ENCODE peak calls at places on chromosomes 7 and 10, in nine cellular contexts. U, Y, G, M, Z, O, T, I and C are unnamed samples.

GRCh38 chr7:7881581-7881980 is 87.0 kb upstream of the GLCCI1 start:
- DNase-seq in Z (no peak), G (no peak), T (no peak), Y (no peak), O (no peak), U (no peak), M (no peak), I (no peak), C (no peak)

GRCh38 chr7:12074889-12075288 is 136.2 kb upstream of the TMEM106B start:
- DNase-seq in T (no peak), U (no peak), Z (no peak), G (no peak), M (no peak), Y (no peak), O (no peak), I (no peak), C (no peak)

GRCh38 chr7:44390701-44391100 is 65.3 kb upstream of the CAMK2B start:
- DNase-seq in Z (no peak), Y (no peak), O (no peak), M (no peak), T (no peak), U (no peak), G (no peak), I (no peak), C (no peak)

GRCh38 chr10:43715334-43715733 is 66.7 kb upstream of the ZNF32 start:
- DNase-seq in G (no peak), T (no peak), M (no peak), O (no peak), U (no peak), I (no peak), Z (no peak), Y (no peak), C (no peak)

GRCh38 chr10:126350216-126350992 is 37.9 kb downstream of the ADAM12 start:
- DNase-seq in I (no peak), Z (no peak), T (no peak), U (no peak), M (peak; percentile 96), O (no peak), Y (peak; percentile 28), G (no peak), C (peak; percentile 62)

GRCh38 chr10:124588736-124589451 is 127.3 kb downstream of the LHPP start:
- DNase-seq in I (no peak), O (peak; percentile 77), G (no peak), T (no peak), Y (peak; percentile 25), U (no peak), Z (no peak), M (peak; percentile 9), C (no peak)

GRCh38 chr7:151877911-151878835 is 1.3 kb upstream of the PRKAG2 start:
- DNase-seq in O (no peak), I (no peak), M (no peak), Z (no peak), U (no peak), G (no peak), Y (no peak), T (no peak), C (no peak)

GRCh38 chr7:12322287-12322902 is 81.3 kb downstream of the VWDE start:
- DNase-seq in U (no peak), G (peak; percentile 50), M (peak; percentile 36), Y (no peak), T (no peak), Z (no peak), O (no peak), I (peak; percentile 16), C (peak; percentile 65)

GRCh38 chr7:28036748-28037147 is 143.8 kb downstream of the JAZF1 start:
- DNase-seq in G (no peak), O (no peak), T (no peak), I (no peak), M (peak; percentile 56), Y (no peak), Z (no peak), U (no peak), C (peak; percentile 43)

GRCh38 chr10:110797416-110797815 is 74.3 kb upstream of the PDCD4 start:
- DNase-seq in G (no peak), O (no peak), Z (no peak), Y (peak; percentile 69), T (no peak), M (no peak), I (no peak), U (no peak), C (no peak)

GRCh38 chr7:45985902-45986301 is 64.8 kb upstream of the IGFBP3 start:
- DNase-seq in Z (no peak), T (no peak), M (peak; percentile 89), O (no peak), G (no peak), U (no peak), I (no peak), Y (no peak), C (peak; percentile 32)

GRCh38 chr10:48526371-48526821 is 78.5 kb downstream of the ARHGAP22 start:
- DNase-seq in G (no peak), M (peak; percentile 85), O (no peak), U (peak; percentile 11), T (no peak), I (no peak), Z (no peak), Y (no peak), C (peak; percentile 72)

GRCh38 chr7:35021445-35021844 is 15.8 kb downstream of the DPY19L1 start:
- DNase-seq in G (no peak), Z (no peak), U (no peak), M (no peak), I (no peak), T (no peak), O (no peak), Y (no peak), C (no peak)

GRCh38 chr7:137694405-137694804 is 152.4 kb downstream of the DGKI start:
- DNase-seq in T (no peak), U (peak; percentile 7), Y (no peak), Z (no peak), O (no peak), M (peak; percentile 71), G (no peak), I (no peak), C (no peak)

GRCh38 chr7:100588438-100588837 is 2.3 kb downstream of the FBXO24 start:
- DNase-seq in G (no peak), T (no peak), M (peak; percentile 49), Z (no peak), Y (peak; percentile 53), U (no peak), I (no peak), O (no peak), C (peak; percentile 34)

GRCh38 chr7:35605760-35606159 is 89.2 kb downstream of the HERPUD2 start:
- DNase-seq in I (no peak), G (no peak), T (no peak), M (peak; percentile 66), Y (no peak), O (no peak), Z (no peak), U (no peak), C (peak; percentile 32)

GRCh38 chr7:73671317-73671651 is 3.7 kb downstream of the VPS37D start:
- DNase-seq in U (no peak), T (no peak), Y (no peak), O (no peak), I (no peak), Z (no peak), G (no peak), M (no peak), C (no peak)

GRCh38 chr10:94989192-94989591 is 50.7 kb downstream of the CYP2C9 start:
- DNase-seq in Y (no peak), I (no peak), T (no peak), O (no peak), U (no peak), G (no peak), M (no peak), Z (no peak), C (no peak)

GRCh38 chr10:71815515-71816130 is 35.4 kb downstream of the PSAP start:
- DNase-seq in Y (no peak), I (no peak), M (no peak), U (no peak), O (peak; percentile 26), T (no peak), G (no peak), Z (no peak), C (no peak)
- H3K36me3 ChIP-seq in Y (peaks cover 61% of the 10 kb centered on the region), I (no peaks in the 10 kb centered on the region), M (peaks cover 28% of the 10 kb centered on the region), U (peaks cover 67% of the 10 kb centered on the region), O (peaks cover 26% of the 10 kb centered on the region), T (peaks cover 34% of the 10 kb centered on the region), G (peaks cover 29% of the 10 kb centered on the region), Z (peaks cover 31% of the 10 kb centered on the region), C (peaks cover 69% of the 10 kb centered on the region)

GRCh38 chr10:28906440-28906839 is 229.1 kb downstream of the BAMBI start:
- DNase-seq in U (no peak), O (no peak), I (no peak), M (no peak), Z (no peak), Y (no peak), T (no peak), G (no peak), C (no peak)
- H3K4me3 ChIP-seq in U (no peak overlapping the region), O (no peak overlapping the region), I (no peak overlapping the region), M (no peak overlapping the region), Z (no peak overlapping the region), Y (peak overlapping the region; percentile 37), T (no peak overlapping the region), G (no peak overlapping the region), C (no peak overlapping the region)

GRCh38 chr7:55191926-55192692 is 173.0 kb upstream of the LANCL2 start:
- DNase-seq in I (no peak), U (no peak), T (peak; percentile 61), M (no peak), G (no peak), Z (no peak), Y (peak; percentile 93), O (no peak), C (no peak)
- H3K4me1 ChIP-seq in I (no peaks in the 10 kb centered on the region), U (peaks cover 13% of the 10 kb centered on the region), T (no peaks in the 10 kb centered on the region), M (peaks cover 16% of the 10 kb centered on the region), G (no peaks in the 10 kb centered on the region), Z (no peaks in the 10 kb centered on the region), Y (peaks cover 69% of the 10 kb centered on the region), O (peaks cover 31% of the 10 kb centered on the region), C (peaks cover 33% of the 10 kb centered on the region)

GRCh38 chr7:129729511-129729910 is 118.0 kb downstream of the NRF1 start:
- DNase-seq in Y (no peak), G (no peak), O (no peak), I (no peak), T (no peak), Z (no peak), M (no peak), U (no peak), C (no peak)

GRCh38 chr7:129728875-129729467 is 117.5 kb downstream of the NRF1 start:
- DNase-seq in Y (no peak), G (no peak), O (no peak), I (no peak), T (no peak), M (no peak), Z (no peak), U (no peak), C (no peak)

GRCh38 chr7:129724796-129725195 is 113.3 kb downstream of the NRF1 start:
- DNase-seq in G (no peak), T (no peak), I (no peak), Z (no peak), U (no peak), Y (no peak), O (no peak), M (no peak), C (no peak)

GRCh38 chr7:129734400-129734799 is 122.9 kb downstream of the NRF1 start:
- DNase-seq in O (no peak), G (no peak), U (no peak), T (no peak), Z (no peak), M (no peak), I (no peak), Y (no peak), C (no peak)

DNA sequence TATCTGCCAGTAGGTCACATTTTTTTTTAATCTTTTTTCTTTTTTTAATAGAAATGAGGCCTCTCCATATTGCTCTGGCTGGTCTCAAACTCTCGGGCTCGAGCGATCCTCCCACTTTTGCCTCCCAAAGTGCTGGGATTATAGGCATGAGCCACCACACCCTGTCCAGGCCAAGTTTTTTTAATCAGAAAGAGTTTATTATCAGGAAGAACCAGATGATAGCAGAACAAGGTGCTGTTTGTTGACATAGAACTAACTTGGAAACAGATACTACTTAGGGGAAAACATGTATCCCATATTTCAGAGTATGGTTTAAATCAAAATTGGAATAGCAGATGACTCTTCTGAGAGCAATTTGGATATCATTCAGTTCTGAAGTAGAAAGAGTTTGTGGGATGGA is 118.6 kb downstream of the NRF1 start:
- DNase-seq in M (no peak), I (no peak), U (no peak), Y (no peak), G (no peak), T (no peak), O (no peak), Z (no peak), C (no peak)
- H3K36me3 ChIP-seq in M (peaks cover 4% of the 10 kb centered on the region), I (no peaks in the 10 kb centered on the region), U (peaks cover 4% of the 10 kb centered on the region), Y (peaks cover 11% of the 10 kb centered on the region), G (peaks cover 25% of the 10 kb centered on the region), T (peaks cover 6% of the 10 kb centered on the region), O (no peaks in the 10 kb centered on the region), Z (peaks cover 28% of the 10 kb centered on the region), C (peaks cover 40% of the 10 kb centered on the region)